ENCODE peak calls at places on chromosomes 3 and 15, in five cellular contexts. One of them, this sample, is unnamed.

GRCh38 chr3:161489390-161489789 is 7.2 kb upstream of the OTOL1 start:
- DNase-seq in neuronal stem cell: no peak
- DNase-seq in H9: no peak
- DNase-seq in H1: no peak
- DNase-seq in trophoblast cell: no peak
- DNase-seq in this sample: no peak

GRCh38 chr3:157824281-157824680 is 281.9 kb downstream of the SHOX2 start:
- DNase-seq in neuronal stem cell: no peak
- DNase-seq in H9: no peak
- DNase-seq in H1: no peak
- DNase-seq in trophoblast cell: no peak
- DNase-seq in this sample: no peak

GRCh38 chr3:69410301-69410700 is 24.4 kb upstream of the FRMD4B start:
- DNase-seq in neuronal stem cell: no peak
- DNase-seq in H9: peak; percentile 57
- DNase-seq in H1: peak; percentile 76
- DNase-seq in trophoblast cell: peak; percentile 65
- DNase-seq in this sample: peak; percentile 69

GRCh38 chr3:128584412-128585020 is 66.1 kb downstream of the RPN1 start:
- DNase-seq in neuronal stem cell: peak; percentile 48
- DNase-seq in H9: peak; percentile 93
- DNase-seq in H1: peak; percentile 80
- DNase-seq in trophoblast cell: peak; percentile 43
- DNase-seq in this sample: peak; percentile 62

GRCh38 chr3:122774564-122774963 is 19.1 kb downstream of the HSPBAP1 start:
- DNase-seq in neuronal stem cell: no peak
- DNase-seq in H9: no peak
- DNase-seq in H1: no peak
- DNase-seq in trophoblast cell: peak; percentile 55
- DNase-seq in this sample: peak; percentile 48

GRCh38 chr3:188527389-188527788 is 373.4 kb downstream of the LPP start:
- DNase-seq in neuronal stem cell: no peak
- DNase-seq in H9: no peak
- DNase-seq in H1: no peak
- DNase-seq in trophoblast cell: no peak
- DNase-seq in this sample: no peak

GRCh38 chr3:4994823-4995499 is 15.7 kb downstream of the BHLHE40 start:
- DNase-seq in neuronal stem cell: no peak
- DNase-seq in H9: no peak
- DNase-seq in H1: no peak
- DNase-seq in trophoblast cell: peak; percentile 78
- DNase-seq in this sample: peak; percentile 97

GRCh38 chr3:41893977-41894376 is 67.9 kb downstream of the ULK4 start:
- DNase-seq in neuronal stem cell: no peak
- DNase-seq in H9: no peak
- DNase-seq in H1: no peak
- DNase-seq in trophoblast cell: peak; percentile 8
- DNase-seq in this sample: peak; percentile 57

GRCh38 chr3:23256741-23257435 is 53.8 kb downstream of the UBE2E2 start:
- DNase-seq in neuronal stem cell: no peak
- DNase-seq in H9: no peak
- DNase-seq in H1: no peak
- DNase-seq in trophoblast cell: no peak
- DNase-seq in this sample: no peak

GRCh38 chr3:192840143-192840836 is 77.4 kb downstream of the MB21D2 start:
- DNase-seq in neuronal stem cell: no peak
- DNase-seq in H9: no peak
- DNase-seq in H1: no peak
- DNase-seq in trophoblast cell: no peak
- DNase-seq in this sample: no peak

GRCh38 chr3:8621872-8622271 is 22.7 kb downstream of the SSUH2 start:
- DNase-seq in neuronal stem cell: no peak
- DNase-seq in H9: no peak
- DNase-seq in H1: no peak
- DNase-seq in trophoblast cell: peak; percentile 73
- DNase-seq in this sample: peak; percentile 92

GRCh38 chr15:63288778-63289378 is 11.5 kb downstream of the APH1B start:
- DNase-seq in neuronal stem cell: no peak
- DNase-seq in H9: no peak
- DNase-seq in H1: no peak
- DNase-seq in trophoblast cell: no peak
- DNase-seq in this sample: peak; percentile 69

GRCh38 chr3:196194542-196194915 is 16.7 kb downstream of the ZDHHC19 start:
- DNase-seq in neuronal stem cell: no peak
- DNase-seq in H9: no peak
- DNase-seq in H1: no peak
- DNase-seq in trophoblast cell: no peak
- DNase-seq in this sample: no peak

GRCh38 chr3:46923559-46924350 is 46.2 kb downstream of the PTH1R start:
- DNase-seq in neuronal stem cell: peak; percentile 24
- DNase-seq in H9: peak; percentile 66
- DNase-seq in H1: peak; percentile 75
- DNase-seq in trophoblast cell: no peak
- DNase-seq in this sample: peak; percentile 57

GRCh38 chr3:184910664-184911063 is 98.7 kb downstream of the VPS8 start:
- DNase-seq in neuronal stem cell: no peak
- DNase-seq in H9: no peak
- DNase-seq in H1: no peak
- DNase-seq in trophoblast cell: no peak
- DNase-seq in this sample: no peak

GRCh38 chr15:79221696-79222095 is 60.8 kb upstream of the ANKRD34C start:
- DNase-seq in neuronal stem cell: no peak
- DNase-seq in H9: no peak
- DNase-seq in H1: no peak
- DNase-seq in trophoblast cell: peak; percentile 92
- DNase-seq in this sample: no peak

GRCh38 chr3:71779674-71780377 is 5.1 kb downstream of the PROK2 start:
- DNase-seq in neuronal stem cell: no peak
- DNase-seq in H9: no peak
- DNase-seq in H1: no peak
- DNase-seq in trophoblast cell: no peak
- DNase-seq in this sample: no peak

GRCh38 chr15:87609474-87609873 is 647.1 kb downstream of the NTRK3 start:
- DNase-seq in neuronal stem cell: no peak
- DNase-seq in H9: no peak
- DNase-seq in H1: no peak
- DNase-seq in trophoblast cell: no peak
- DNase-seq in this sample: peak; percentile 96

GRCh38 chr15:41948499-41948898 is 23.9 kb downstream of the EHD4 start:
- DNase-seq in neuronal stem cell: no peak
- DNase-seq in H9: no peak
- DNase-seq in H1: no peak
- DNase-seq in trophoblast cell: no peak
- DNase-seq in this sample: no peak

GRCh38 chr3:186241910-186242821 is 119.9 kb downstream of the DGKG start:
- DNase-seq in neuronal stem cell: peak; percentile 45
- DNase-seq in H9: peak; percentile 91
- DNase-seq in H1: peak; percentile 80
- DNase-seq in trophoblast cell: peak; percentile 38
- DNase-seq in this sample: peak; percentile 96

GRCh38 chr3:128546646-128547045 is 53.6 kb upstream of the GATA2 start:
- DNase-seq in neuronal stem cell: no peak
- DNase-seq in H9: no peak
- DNase-seq in H1: no peak
- DNase-seq in trophoblast cell: no peak
- DNase-seq in this sample: no peak

GRCh38 chr3:131350506-131350905 is 31.1 kb upstream of the NUDT16 start:
- DNase-seq in neuronal stem cell: no peak
- DNase-seq in H9: no peak
- DNase-seq in H1: no peak
- DNase-seq in trophoblast cell: peak; percentile 9
- DNase-seq in this sample: no peak

GRCh38 chr3:124032351-124032880 is 40.5 kb upstream of the ROPN1 start:
- DNase-seq in neuronal stem cell: peak; percentile 48
- DNase-seq in H9: peak; percentile 41
- DNase-seq in H1: no peak
- DNase-seq in trophoblast cell: peak; percentile 18
- DNase-seq in this sample: peak; percentile 3

GRCh38 chr15:67832965-67833503 is 6.8 kb downstream of the RNU6-1 start:
- DNase-seq in neuronal stem cell: no peak
- DNase-seq in H9: peak; percentile 74
- DNase-seq in H1: peak; percentile 65
- DNase-seq in trophoblast cell: no peak
- DNase-seq in this sample: no peak

GRCh38 chr3:192481638-192482037 is 245.7 kb downstream of the FGF12 start:
- DNase-seq in neuronal stem cell: no peak
- DNase-seq in H9: no peak
- DNase-seq in H1: no peak
- DNase-seq in trophoblast cell: no peak
- DNase-seq in this sample: no peak

GRCh38 chr15:81288616-81289015 is 35.3 kb downstream of the STARD5 start:
- DNase-seq in neuronal stem cell: no peak
- DNase-seq in H9: no peak
- DNase-seq in H1: no peak
- DNase-seq in trophoblast cell: no peak
- DNase-seq in this sample: no peak
- H2BK12ac ChIP-seq in neuronal stem cell: no peak overlapping the region
- H2BK12ac ChIP-seq in H9: no peak overlapping the region
- H2BK12ac ChIP-seq in H1: no peak overlapping the region
- H2BK12ac ChIP-seq in trophoblast cell: no peak overlapping the region
- H2BK12ac ChIP-seq in this sample: no peak overlapping the region

GRCh38 chr3:49007068-49007770 is at the start of gene WDR6:
- DNase-seq in neuronal stem cell: peak; percentile 96
- DNase-seq in H9: peak; percentile 99
- DNase-seq in H1: peak; percentile 96
- DNase-seq in trophoblast cell: peak; percentile 99
- DNase-seq in this sample: peak; percentile 98

GRCh38 chr3:49005998-49006397 is 1.2 kb upstream of the WDR6 start:
- DNase-seq in neuronal stem cell: no peak
- DNase-seq in H9: no peak
- DNase-seq in H1: no peak
- DNase-seq in trophoblast cell: no peak
- DNase-seq in this sample: no peak

GRCh38 chr3:49007771-49008528 is 759 bp downstream of the WDR6 start:
- DNase-seq in neuronal stem cell: peak; percentile 86
- DNase-seq in H9: peak; percentile 94
- DNase-seq in H1: peak; percentile 96
- DNase-seq in trophoblast cell: peak; percentile 74
- DNase-seq in this sample: peak; percentile 89

GRCh38 chr3:49005298-49005680 is 1.9 kb upstream of the WDR6 start:
- DNase-seq in neuronal stem cell: no peak
- DNase-seq in H9: no peak
- DNase-seq in H1: no peak
- DNase-seq in trophoblast cell: no peak
- DNase-seq in this sample: no peak

DNA sequence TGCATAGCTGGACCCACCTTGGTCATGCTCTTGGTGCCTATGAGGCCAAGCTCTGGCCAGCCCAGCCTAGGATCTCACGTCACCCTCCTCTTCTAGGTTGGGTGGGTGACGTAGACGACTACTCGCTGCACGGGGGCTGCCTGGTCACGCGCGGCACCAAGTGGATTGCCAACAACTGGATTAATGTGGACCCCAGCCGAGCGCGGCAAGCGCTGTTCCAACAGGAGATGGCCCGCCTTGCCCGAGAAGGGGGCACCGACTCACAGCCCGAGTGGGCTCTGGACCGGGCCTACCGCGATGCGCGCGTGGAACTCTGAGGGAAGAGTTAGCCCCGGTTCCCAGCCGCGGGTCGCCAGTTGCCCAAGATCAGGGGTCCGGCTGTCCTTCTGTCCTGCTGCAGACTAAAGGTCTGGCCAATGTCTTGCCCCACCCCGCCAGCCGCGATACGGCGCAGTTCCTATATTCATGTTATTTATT is 562 bp upstream of the WDR6 start:
- DNase-seq in neuronal stem cell: no peak
- DNase-seq in H9: no peak
- DNase-seq in H1: no peak
- DNase-seq in trophoblast cell: no peak
- DNase-seq in this sample: peak; percentile 65
- H2BK5ac ChIP-seq in neuronal stem cell: no peak overlapping the region
- H2BK5ac ChIP-seq in H9: no peak overlapping the region
- H2BK5ac ChIP-seq in H1: peak overlapping the region; percentile 81
- H2BK5ac ChIP-seq in trophoblast cell: peak overlapping the region; percentile 47
- H2BK5ac ChIP-seq in this sample: peak overlapping the region; percentile 14

DNA sequence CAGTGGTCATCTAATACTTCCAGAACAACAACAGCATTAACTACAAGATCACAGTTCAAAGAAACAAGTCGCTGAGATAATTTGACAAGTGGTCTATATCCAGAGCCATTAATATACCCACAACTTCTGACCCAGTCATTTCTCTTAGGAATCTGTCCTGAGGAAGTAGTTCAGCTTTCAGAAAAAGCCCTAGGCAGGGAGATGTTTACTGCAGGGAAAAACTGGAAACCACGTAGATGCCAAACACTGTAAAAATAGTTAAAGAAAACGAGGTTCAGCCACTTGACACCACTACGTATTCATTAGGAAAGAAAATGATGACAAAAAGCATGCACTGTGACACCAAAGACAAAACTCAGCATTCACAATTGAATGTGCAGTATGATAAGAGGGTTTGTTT is 22.3 kb upstream of the CDCP1 start:
- DNase-seq in neuronal stem cell: no peak
- DNase-seq in H9: no peak
- DNase-seq in H1: no peak
- DNase-seq in trophoblast cell: no peak
- DNase-seq in this sample: peak; percentile 72
- H2BK12ac ChIP-seq in neuronal stem cell: no peak overlapping the region
- H2BK12ac ChIP-seq in H9: no peak overlapping the region
- H2BK12ac ChIP-seq in H1: no peak overlapping the region
- H2BK12ac ChIP-seq in trophoblast cell: no peak overlapping the region
- H2BK12ac ChIP-seq in this sample: no peak overlapping the region

GRCh38 chr3:175269394-175269793 is 410.3 kb downstream of the NAALADL2 start:
- DNase-seq in neuronal stem cell: no peak
- DNase-seq in H9: no peak
- DNase-seq in H1: no peak
- DNase-seq in trophoblast cell: no peak
- DNase-seq in this sample: no peak
- H2BK5ac ChIP-seq in neuronal stem cell: no peak overlapping the region
- H2BK5ac ChIP-seq in H9: no peak overlapping the region
- H2BK5ac ChIP-seq in H1: no peak overlapping the region
- H2BK5ac ChIP-seq in trophoblast cell: no peak overlapping the region
- H2BK5ac ChIP-seq in this sample: no peak overlapping the region

DNA sequence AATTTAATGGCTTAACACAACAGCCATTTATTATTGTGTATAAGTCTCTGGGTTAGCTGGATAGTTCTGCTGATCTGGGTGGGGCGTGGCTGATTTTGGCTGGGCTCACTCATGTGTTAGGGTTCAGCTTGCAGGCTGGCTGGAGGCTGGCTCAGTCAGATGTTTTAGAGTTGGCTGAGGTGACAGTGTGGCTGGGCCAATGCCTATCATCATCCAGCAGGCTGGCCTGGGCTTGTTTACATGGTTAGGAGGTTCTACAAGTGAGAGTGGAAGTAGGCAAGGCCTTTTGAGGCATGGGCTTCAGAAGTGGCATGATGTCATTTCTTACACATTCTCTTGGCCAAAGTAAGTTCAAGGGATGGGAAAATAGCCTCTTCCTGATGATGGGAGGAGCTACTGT is 262.5 kb upstream of the CTDSPL start:
- DNase-seq in neuronal stem cell: no peak
- DNase-seq in H9: no peak
- DNase-seq in H1: no peak
- DNase-seq in trophoblast cell: no peak
- DNase-seq in this sample: no peak
- H2BK12ac ChIP-seq in neuronal stem cell: no peak overlapping the region
- H2BK12ac ChIP-seq in H9: no peak overlapping the region
- H2BK12ac ChIP-seq in H1: no peak overlapping the region
- H2BK12ac ChIP-seq in trophoblast cell: no peak overlapping the region
- H2BK12ac ChIP-seq in this sample: no peak overlapping the region

GRCh38 chr3:50260942-50261441 is 8.0 kb upstream of the SEMA3B start:
- DNase-seq in neuronal stem cell: no peak
- DNase-seq in H9: no peak
- DNase-seq in H1: no peak
- DNase-seq in trophoblast cell: no peak
- DNase-seq in this sample: peak; percentile 68
- H2BK5ac ChIP-seq in neuronal stem cell: peak overlapping the region; percentile 100
- H2BK5ac ChIP-seq in H9: no peak overlapping the region
- H2BK5ac ChIP-seq in H1: peak overlapping the region; percentile 27
- H2BK5ac ChIP-seq in trophoblast cell: peak overlapping the region; percentile 89
- H2BK5ac ChIP-seq in this sample: no peak overlapping the region

This sample was measured in mesenchymal stem cell.